ENCODE peak calls at places on chromosomes 2 and 18, in nine cellular contexts. U is RCC 7860; G is activated T-cell treated with anti-CD3 and anti-CD28 coated beads for 24 hours; K is activated CD8-positive, alpha-beta memory T cell treated with anti-CD3 and anti-CD28 coated beads, Interleukin-2, amount 50 U/mL, for 48 hours; R is CD8-positive, alpha-beta memory T cell; C is ACHN; S is HuH-7.5; O is AG04449; B is stimulated activated CD4-positive, alpha-beta T cell treated with anti-CD3 and anti-CD28 coated beads, Interleukin-1b, Interleukin-23, amount 100 ng/mL, for 24 hours. Y is an unnamed sample.

GRCh38 chr2:102185347-102185746 is 1.5 kb upstream of the IL1RL2 start:
- DNase-seq in O (no peak), G (no peak), K (no peak), U (no peak), C (peak; percentile 31), R (no peak), S (no peak), B (no peak), Y (no peak)

GRCh38 chr18:69400976-69401474 is 337 bp downstream of the DOK6 start:
- DNase-seq in U (no peak), K (peak; percentile 55), R (no peak), B (no peak), O (no peak), G (no peak), C (no peak), S (peak; percentile 17), Y (no peak)

GRCh38 chr18:1408331-1408835 is 503.7 kb downstream of the ADCYAP1 start:
- DNase-seq in R (no peak), G (no peak), O (no peak), K (no peak), B (no peak), C (no peak), U (no peak), S (no peak), Y (no peak)

GRCh38 chr2:112314856-112315255 is 39.5 kb downstream of the ZC3H6 start:
- DNase-seq in K (no peak), S (no peak), C (no peak), G (no peak), R (no peak), B (no peak), O (no peak), U (no peak), Y (no peak)

GRCh38 chr18:32158108-32158624 is 31.7 kb upstream of the MEP1B start:
- DNase-seq in K (peak; percentile 70), C (peak; percentile 73), U (peak; percentile 38), B (peak; percentile 43), R (peak; percentile 61), G (peak; percentile 64), O (peak; percentile 46), S (peak; percentile 23), Y (peak; percentile 26)

GRCh38 chr18:11040823-11041712 is 108.3 kb downstream of the PIEZO2 start:
- DNase-seq in R (no peak), O (no peak), C (peak; percentile 50), G (no peak), U (peak; percentile 17), K (no peak), B (no peak), S (peak; percentile 71), Y (no peak)

GRCh38 chr2:113255140-113256070 is 23.3 kb downstream of the PAX8 start:
- DNase-seq in B (no peak), S (no peak), G (no peak), O (no peak), K (no peak), R (no peak), C (no peak), U (peak; percentile 31), Y (no peak)

GRCh38 chr2:232321817-232322559 is 56.6 kb upstream of the ALPP start:
- DNase-seq in S (no peak), O (no peak), K (no peak), R (no peak), U (no peak), B (no peak), C (no peak), G (no peak), Y (no peak)

GRCh38 chr18:33821503-33821902 is 243.5 kb downstream of the ASXL3 start:
- DNase-seq in U (no peak), O (no peak), R (no peak), G (no peak), K (no peak), S (no peak), C (no peak), B (no peak), Y (no peak)

GRCh38 chr2:147554708-147555107 is 290.1 kb upstream of the ACVR2A start:
- DNase-seq in O (no peak), B (no peak), C (no peak), K (no peak), R (no peak), G (no peak), U (no peak), S (no peak), Y (no peak)

GRCh38 chr2:62354771-62355550 is 151.0 kb downstream of the TMEM17 start:
- DNase-seq in U (no peak), G (no peak), K (no peak), S (no peak), B (no peak), R (no peak), C (no peak), O (no peak), Y (no peak)

GRCh38 chr2:212908682-212909435 is 242.6 kb downstream of the IKZF2 start:
- DNase-seq in O (no peak), S (no peak), U (no peak), C (no peak), R (no peak), G (no peak), B (no peak), K (no peak), Y (no peak)

GRCh38 chr18:37019157-37019571 is 190.2 kb downstream of the KIAA1328 start:
- DNase-seq in C (peak; percentile 19), R (no peak), B (no peak), O (no peak), G (no peak), S (peak; percentile 4), U (no peak), K (no peak), Y (no peak)

GRCh38 chr2:171923206-171923605 is 945 bp downstream of the HAT1 start:
- DNase-seq in K (no peak), G (no peak), O (no peak), C (peak; percentile 57), U (peak; percentile 28), B (no peak), S (no peak), R (no peak), Y (no peak)

GRCh38 chr2:192196451-192197194 is 1.9 kb upstream of the TMEFF2 start:
- DNase-seq in S (no peak), K (no peak), C (no peak), U (no peak), O (no peak), B (no peak), G (no peak), R (no peak), Y (no peak)

GRCh38 chr18:32383040-32383819 is 87.5 kb downstream of the GAREM1 start:
- DNase-seq in K (no peak), U (peak; percentile 58), C (no peak), G (no peak), S (no peak), O (peak; percentile 77), B (no peak), R (no peak), Y (no peak)

GRCh38 chr2:178008636-178009289 is 63.8 kb downstream of the PDE11A start:
- DNase-seq in O (no peak), S (no peak), U (peak; percentile 62), R (no peak), C (peak; percentile 76), K (no peak), G (no peak), B (no peak), Y (no peak)

GRCh38 chr2:130853391-130853790 is 16.7 kb downstream of the ARHGEF4 start:
- DNase-seq in K (no peak), G (no peak), R (no peak), O (no peak), C (no peak), U (no peak), B (no peak), S (no peak), Y (no peak)

GRCh38 chr2:4604767-4605166 is 901.4 kb downstream of the DCDC2C start:
- DNase-seq in S (no peak), O (no peak), B (no peak), G (no peak), R (no peak), K (no peak), C (no peak), U (no peak), Y (no peak)

GRCh38 chr2:99256677-99257076 is 1.2 kb upstream of the LYG2 start:
- DNase-seq in K (no peak), C (no peak), G (no peak), B (no peak), U (peak; percentile 41), O (no peak), S (no peak), R (no peak), Y (no peak)

GRCh38 chr2:9757430-9758287 is 85.6 kb upstream of the TAF1B start:
- DNase-seq in G (no peak), U (no peak), C (no peak), B (no peak), K (no peak), O (no peak), S (no peak), R (no peak), Y (no peak)